ENCODE peak calls at places on chromosomes 2 and 18, in eight cellular contexts. G is fibroblast of the aortic adventitia, J is B cell, Q is adrenal gland, N is astrocyte of the cerebellum, S is sigmoid colon, L is GM20000, U is astrocyte of the spinal cord. E is an unnamed sample.

GRCh38 chr18:24663026-24663425 is 202.6 kb downstream of the HRH4 start:
- DNase-seq in G (no peak), J (no peak), Q (no peak), N (no peak), S (no peak), L (no peak), U (no peak), E (no peak)

GRCh38 chr2:85088921-85089320 is 44.3 kb upstream of the TCF7L1 start:
- DNase-seq in G (no peak), J (no peak), Q (no peak), N (no peak), S (no peak), L (no peak), U (no peak), E (no peak)

GRCh38 chr2:104758199-104758620 is 95.7 kb upstream of the POU3F3 start:
- DNase-seq in G (no peak), J (no peak), Q (no peak), N (peak), S (no peak), L (no peak), U (peak), E (no peak)

GRCh38 chr2:128318776-128319456 is at the start of gene HS6ST1:
- DNase-seq in G (peak), J (peak), Q (peak), N (no peak), S (peak), L (peak), U (peak), E (peak)

GRCh38 chr2:111702119-111702808 is 181.7 kb downstream of the ANAPC1 start:
- DNase-seq in G (peak), J (peak), Q (peak), N (no peak), S (no peak), L (peak), U (peak), E (peak)

GRCh38 chr2:238967031-238967977 is 119.4 kb downstream of the TWIST2 start:
- DNase-seq in G (peak), J (no peak), Q (no peak), N (no peak), S (no peak), L (no peak), U (no peak), E (no peak)

GRCh38 chr2:144464730-144465129 is 55.2 kb downstream of the ZEB2 start:
- DNase-seq in G (no peak), J (no peak), Q (no peak), N (no peak), S (no peak), L (no peak), U (no peak), E (no peak)

GRCh38 chr2:96887419-96888081 is 17.7 kb upstream of the SEMA4C start:
- DNase-seq in G (peak), J (no peak), Q (no peak), N (no peak), S (peak), L (no peak), U (no peak), E (no peak)

GRCh38 chr2:31886700-31887099 is 124.1 kb downstream of the MEMO1 start:
- DNase-seq in G (no peak), J (no peak), Q (no peak), N (no peak), S (no peak), L (no peak), U (no peak), E (peak)

GRCh38 chr2:3223080-3223923 is 154.3 kb downstream of the EIPR1 start:
- DNase-seq in G (no peak), J (no peak), Q (no peak), N (no peak), S (no peak), L (peak), U (peak), E (no peak)

GRCh38 chr2:86223098-86223681 is 23.9 kb downstream of the MRPL35 start:
- DNase-seq in G (peak), J (no peak), Q (peak), N (peak), S (peak), L (no peak), U (peak), E (no peak)

DNA sequence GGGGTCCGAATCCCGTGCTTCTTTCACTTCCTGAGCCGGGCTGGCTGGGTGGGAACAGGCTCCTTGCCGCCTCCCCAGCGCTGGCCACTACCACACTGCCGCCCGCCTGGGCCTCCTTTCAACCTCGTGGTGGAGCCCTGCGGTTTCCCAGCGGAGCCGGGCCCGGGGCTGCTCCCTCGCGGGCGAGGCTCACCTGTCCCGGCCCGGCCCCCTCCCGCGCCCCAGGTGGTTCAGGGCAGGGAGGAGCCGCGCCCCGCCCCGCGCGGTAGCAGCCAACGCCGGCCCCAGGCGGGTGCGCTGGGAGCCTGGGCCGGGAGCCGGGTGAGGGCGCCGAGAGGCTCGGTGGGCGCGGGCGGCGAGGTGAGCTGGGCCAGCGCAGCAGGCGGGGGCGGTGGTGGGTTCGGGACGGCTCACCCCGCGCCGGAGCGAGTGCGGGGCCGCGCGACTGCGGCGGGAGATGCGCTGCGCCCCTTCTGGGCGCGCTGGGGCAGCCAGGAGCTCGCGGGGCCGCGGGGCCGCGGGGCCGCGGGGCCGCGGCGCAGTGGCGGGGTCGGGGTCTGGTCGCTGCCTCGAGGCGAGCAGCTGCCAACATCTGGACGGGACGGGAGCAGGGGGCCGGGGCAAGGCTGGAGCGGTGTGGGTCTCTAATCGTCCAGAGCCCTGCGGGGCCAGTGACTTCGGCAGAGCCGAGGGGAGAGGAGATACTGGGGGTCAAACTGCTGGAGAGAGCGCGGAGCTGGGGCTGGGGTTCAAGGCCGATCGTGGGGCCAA is at the start of gene LYPD6B:
- DNase-seq in G (no peak), J (peak), Q (no peak), N (no peak), S (no peak), L (peak), U (no peak), E (peak)
- TF ChIP-seq CTCF in G (no peak), J (no peak), Q (no peak), N (no peak), S (no peak), L (no peak), U (no peak), E (no peak)

DNA sequence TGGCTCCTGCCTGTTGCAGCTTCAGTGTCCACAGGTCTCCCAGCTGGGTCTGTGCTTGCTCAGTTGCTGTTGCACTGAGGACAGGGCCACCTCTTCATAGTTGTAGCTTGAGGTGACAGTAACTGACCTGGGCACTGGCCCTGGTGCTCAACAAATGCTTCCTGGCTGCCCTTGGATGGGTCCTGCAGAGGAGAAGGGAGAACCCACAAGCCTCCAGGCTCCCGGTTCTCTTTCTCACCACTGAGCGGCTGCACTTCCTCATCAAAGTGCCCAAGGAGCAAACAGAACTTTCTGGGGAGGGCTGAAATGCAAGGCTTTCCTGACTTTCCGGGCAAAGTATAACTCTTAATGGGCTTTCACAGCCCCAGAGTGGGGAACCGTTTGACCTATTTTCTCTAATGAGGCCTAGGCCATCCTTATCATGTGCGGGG is 38.7 kb downstream of the LCT start:
- DNase-seq in G (no peak), J (no peak), Q (no peak), N (no peak), S (no peak), L (no peak), U (no peak), E (no peak)
- TF ChIP-seq CTCF in G (no peak), J (no peak), Q (no peak), N (no peak), S (no peak), L (no peak), U (no peak), E (no peak)

DNA sequence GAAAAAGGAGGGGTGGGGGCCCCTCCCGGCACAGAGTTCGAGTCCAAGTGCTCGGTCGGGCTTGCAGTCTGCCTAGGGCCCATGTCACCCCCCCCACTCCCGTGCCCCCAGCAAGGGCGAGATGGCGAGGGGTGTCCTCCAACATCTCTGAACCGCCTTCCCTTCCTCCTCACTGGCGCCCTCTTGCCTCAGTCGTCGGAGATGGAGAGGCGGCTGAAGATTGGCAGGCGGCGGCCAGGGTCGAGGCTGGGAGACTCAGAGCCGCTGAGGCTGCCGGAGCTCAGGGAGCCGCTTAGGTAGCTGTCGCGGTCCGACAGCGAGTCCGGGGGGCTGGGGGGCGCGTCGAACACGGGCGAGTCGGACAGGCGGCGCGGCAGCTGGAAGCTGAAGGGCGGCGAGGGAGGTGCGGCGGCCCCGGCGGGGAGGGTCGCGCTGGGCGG is 2.3 kb downstream of the ZFP36L2 start:
- DNase-seq in G (peak), J (peak), Q (peak), N (no peak), S (peak), L (peak), U (peak), E (peak)
- TF ChIP-seq CTCF in G (peak), J (peak), Q (peak), N (peak), S (no peak), L (peak), U (peak), E (peak)

DNA sequence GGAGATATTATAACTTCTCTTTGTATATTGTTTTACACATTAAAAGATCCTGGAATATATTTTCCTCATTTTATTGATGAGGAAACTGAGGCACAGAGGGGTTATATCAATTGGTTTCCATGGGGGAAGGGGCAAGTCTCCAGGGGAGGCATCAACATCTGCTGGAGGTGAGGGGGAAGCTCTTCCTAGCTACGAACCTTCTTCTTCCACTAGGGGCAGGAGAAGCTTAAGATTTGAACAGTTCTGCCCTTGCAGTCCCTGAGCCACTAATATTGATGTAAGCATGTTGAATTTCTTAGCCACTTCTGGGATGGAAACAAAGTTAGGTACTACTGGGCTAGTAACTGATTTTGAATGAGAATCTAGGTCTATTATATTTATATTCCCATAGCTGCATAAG is 140.1 kb upstream of the AQP4 start:
- DNase-seq in G (peak), J (no peak), Q (no peak), N (no peak), S (no peak), L (peak), U (peak), E (no peak)
- TF ChIP-seq CTCF in G (peak), J (no peak), Q (peak), N (peak), S (no peak), L (peak), U (peak), E (peak)

DNA sequence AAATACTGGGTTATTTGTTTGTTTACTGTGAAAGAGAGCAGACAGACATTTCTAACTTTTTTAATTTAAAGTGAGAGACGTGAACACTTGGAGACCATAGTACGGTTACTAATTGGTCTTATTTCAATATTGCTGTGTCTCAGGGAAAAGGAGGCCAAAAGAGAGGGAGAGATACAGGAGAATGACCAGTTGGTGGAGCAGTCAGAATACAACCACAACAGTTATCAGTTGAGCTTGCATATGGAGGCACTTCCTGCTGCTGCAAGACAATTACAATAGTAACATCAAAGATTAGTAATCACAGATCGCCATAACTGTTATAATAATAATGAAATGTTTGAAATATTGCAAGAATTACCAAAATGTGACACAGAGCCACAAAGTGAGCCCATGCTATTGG is 58.2 kb downstream of the TWSG1 start:
- DNase-seq in G (peak), J (no peak), Q (no peak), N (no peak), S (no peak), L (no peak), U (no peak), E (no peak)
- TF ChIP-seq CTCF in G (no peak), J (no peak), Q (no peak), N (no peak), S (no peak), L (no peak), U (no peak), E (no peak)

DNA sequence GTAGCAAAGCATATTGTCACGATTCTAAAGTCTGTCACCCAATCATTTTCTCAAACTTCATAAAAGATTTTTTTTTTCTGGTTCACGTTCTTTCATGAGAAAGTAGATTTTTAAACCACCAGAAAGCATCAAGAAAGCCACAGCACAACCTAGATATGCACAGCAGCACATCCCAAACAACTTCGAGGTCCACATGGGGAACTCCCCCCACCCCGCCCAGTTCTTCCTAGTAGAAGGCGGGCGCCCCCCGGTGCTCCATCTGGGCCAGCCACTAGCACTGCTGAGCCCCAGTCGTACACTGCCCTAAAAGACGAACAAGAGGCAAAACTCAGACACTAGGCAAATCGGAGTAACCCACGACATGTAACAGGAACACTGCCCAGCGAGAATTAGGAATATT is 15.5 kb downstream of the HDLBP start:
- DNase-seq in G (no peak), J (no peak), Q (no peak), N (no peak), S (no peak), L (no peak), U (no peak), E (no peak)
- TF ChIP-seq CTCF in G (no peak), J (no peak), Q (no peak), N (no peak), S (no peak), L (no peak), U (no peak), E (no peak)

GRCh38 chr2:65256088-65256487 is 28.5 kb downstream of the ACTR2 start:
- DNase-seq in G (no peak), J (no peak), Q (no peak), N (no peak), S (no peak), L (no peak), U (no peak), E (no peak)
- TF ChIP-seq CTCF in G (peak), J (no peak), Q (no peak), N (no peak), S (no peak), L (peak), U (peak), E (no peak)

DNA sequence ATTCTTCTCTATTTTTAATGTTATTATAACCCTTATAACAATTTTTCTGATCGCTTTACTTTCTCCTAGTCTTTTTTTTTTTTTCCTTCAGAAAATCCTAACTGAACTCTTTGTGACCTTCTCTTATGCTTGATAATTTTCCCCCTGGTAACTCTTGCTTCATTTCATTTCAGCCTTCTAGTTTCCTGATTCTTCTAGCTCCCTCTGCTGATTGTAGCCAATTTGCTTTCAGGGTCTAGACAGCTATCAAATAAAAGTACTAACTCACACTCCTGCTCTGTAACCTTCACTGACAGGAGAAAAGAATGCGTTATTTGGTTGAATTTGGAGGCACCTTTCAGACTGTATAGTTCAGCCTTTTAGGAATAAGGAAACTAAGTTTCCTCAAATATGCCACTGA is 99.5 kb downstream of the RBM43 start:
- DNase-seq in G (peak), J (no peak), Q (no peak), N (peak), S (no peak), L (no peak), U (peak), E (no peak)
- TF ChIP-seq CTCF in G (peak), J (no peak), Q (peak), N (peak), S (no peak), L (no peak), U (peak), E (no peak)

GRCh38 chr2:120857422-120857821 is 121.8 kb downstream of the GLI2 start:
- DNase-seq in G (no peak), J (no peak), Q (no peak), N (no peak), S (peak), L (no peak), U (no peak), E (no peak)
- TF ChIP-seq CTCF in G (no peak), J (no peak), Q (no peak), N (no peak), S (no peak), L (no peak), U (no peak), E (no peak)

E was measured in endothelial cell.